ENCODE peak calls at places on chromosomes 4 and X, in five cellular contexts. X, Y, G, W and B are unnamed samples.

GRCh38 chr4:46975144-46975543 is 18.2 kb downstream of the GABRA4 start:
- DNase-seq in Y (no peak), W (no peak), X (no peak), G (no peak), B (no peak)

GRCh38 chrX:49106930-49107329 is 16.6 kb downstream of the GPKOW start:
- DNase-seq in Y (peak), G (peak), W (peak), X (peak), B (peak)

GRCh38 chr4:188246488-188246887 is 107.2 kb downstream of the TRIML1 start:
- DNase-seq in W (no peak), G (peak), Y (no peak), X (no peak), B (no peak)

GRCh38 chr4:127103723-127104122 is 529.0 kb upstream of the INTU start:
- DNase-seq in W (no peak), X (no peak), Y (no peak), G (no peak), B (no peak)

GRCh38 chr4:83043801-83044407 is 8.9 kb downstream of the COPS4 start:
- DNase-seq in W (no peak), G (peak), X (no peak), Y (no peak), B (no peak)

GRCh38 chr4:111854494-111855087 is 290.7 kb upstream of the FAM241A start:
- DNase-seq in X (peak), W (peak), Y (no peak), G (peak), B (peak)

GRCh38 chrX:73916931-73917657 is 354.1 kb downstream of the CHIC1 start:
- DNase-seq in X (no peak), W (no peak), Y (no peak), G (peak), B (no peak)

GRCh38 chrX:110561036-110561435 is 202.4 kb downstream of the RTL9 start:
- DNase-seq in G (no peak), X (no peak), Y (no peak), W (no peak), B (no peak)

GRCh38 chr4:77582716-77583115 is 22.9 kb upstream of the CXCL13 start:
- DNase-seq in W (no peak), Y (no peak), X (no peak), G (no peak), B (no peak)

GRCh38 chrX:120603707-120604358 is at the start of gene MCTS1:
- DNase-seq in Y (peak), W (peak), X (peak), G (peak), B (peak)

GRCh38 chrX:73922856-73923429 is 359.9 kb downstream of the CHIC1 start:
- DNase-seq in X (no peak), Y (no peak), W (no peak), G (peak), B (no peak)

GRCh38 chr4:138576684-138577083 is 334.5 kb upstream of the SLC7A11 start:
- DNase-seq in W (peak), Y (no peak), G (peak), X (peak), B (no peak)

GRCh38 chr4:129193357-129194100 is 97.6 kb downstream of the C4orf33 start:
- DNase-seq in W (no peak), Y (no peak), X (no peak), G (no peak), B (no peak)

GRCh38 chr4:88690355-88690754 is 7.3 kb downstream of the NAP1L5 start:
- DNase-seq in X (no peak), W (no peak), Y (no peak), G (peak), B (no peak)

GRCh38 chrX:101411984-101412383 is 4.0 kb downstream of the HNRNPH2 start:
- DNase-seq in Y (no peak), G (no peak), W (no peak), X (no peak), B (no peak)

GRCh38 chrX:6307156-6307555 is 78.5 kb upstream of the NLGN4X start:
- DNase-seq in W (no peak), Y (no peak), G (no peak), X (no peak), B (no peak)

GRCh38 chrX:54534271-54534670 is 4.3 kb downstream of the GNL3L start:
- DNase-seq in G (no peak), Y (no peak), X (no peak), W (no peak), B (no peak)

GRCh38 chr4:122783301-122784215 is 43.1 kb upstream of the FGF2 start:
- DNase-seq in X (no peak), W (peak), G (peak), Y (no peak), B (peak)

GRCh38 chr4:121991968-121992367 is 40.1 kb upstream of the TRPC3 start:
- DNase-seq in W (no peak), Y (no peak), G (no peak), X (no peak), B (no peak)

GRCh38 chr4:4384837-4385236 is 2.1 kb upstream of the NSG1 start:
- DNase-seq in Y (no peak), G (peak), W (peak), X (peak), B (no peak)

GRCh38 chrX:80556148-80556547 is 135.9 kb downstream of the TENT5D start:
- DNase-seq in G (no peak), Y (no peak), X (no peak), W (no peak), B (no peak)

GRCh38 chrX:80550722-80551121 is 130.5 kb downstream of the TENT5D start:
- DNase-seq in X (peak), W (peak), Y (no peak), G (no peak), B (no peak)
- TF ChIP-seq CTCF in X (peak), W (peak), Y (no peak), G (no peak), B (no peak)

DNA sequence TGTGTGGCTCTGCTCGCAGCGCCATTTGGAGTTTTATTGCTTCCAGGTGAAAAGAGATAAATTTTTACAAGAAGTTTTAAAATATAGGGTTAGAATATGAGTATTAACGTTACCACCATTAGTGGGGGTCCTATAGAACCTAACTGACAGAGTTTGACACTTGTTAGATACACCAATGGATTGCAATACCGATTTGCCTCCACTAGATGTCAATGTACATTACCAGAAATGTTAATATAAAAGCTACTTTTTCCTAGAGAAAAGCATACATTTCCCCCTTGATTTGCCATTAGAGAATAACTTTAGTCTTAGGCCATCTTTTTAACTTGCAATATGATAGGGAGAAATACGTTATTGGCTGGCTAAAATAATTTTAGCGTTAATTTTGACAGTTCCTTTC is 108.4 kb downstream of the LINC00632 start:
- DNase-seq in W (no peak), Y (no peak), G (peak), X (peak), B (no peak)
- H3K4me3 ChIP-seq in W (no peak), Y (no peak), G (no peak), X (no peak), B (no peak)

GRCh38 chr4:76426272-76426671 is 5.3 kb upstream of the CCDC158 start:
- DNase-seq in Y (no peak), X (no peak), W (no peak), G (no peak), B (no peak)
- TF ChIP-seq CTCF in Y (no peak), X (no peak), W (peak), G (peak), B (no peak)

GRCh38 chrX:19627533-19627932 is 112.2 kb upstream of the MAP3K15 start:
- DNase-seq in X (no peak), W (no peak), Y (no peak), G (peak), B (no peak)
- H3K4me3 ChIP-seq in X (no peak), W (no peak), Y (no peak), G (no peak), B (no peak)

GRCh38 chr4:162644346-162644745 is 480.5 kb upstream of the FSTL5 start:
- DNase-seq in W (no peak), X (no peak), Y (no peak), G (no peak), B (no peak)

GRCh38 chr4:162640152-162640551 is 476.4 kb upstream of the FSTL5 start:
- DNase-seq in X (no peak), G (no peak), Y (no peak), W (no peak), B (no peak)

GRCh38 chr4:162650166-162650565 is 486.4 kb upstream of the FSTL5 start:
- DNase-seq in W (no peak), Y (no peak), G (no peak), X (no peak), B (no peak)

DNA sequence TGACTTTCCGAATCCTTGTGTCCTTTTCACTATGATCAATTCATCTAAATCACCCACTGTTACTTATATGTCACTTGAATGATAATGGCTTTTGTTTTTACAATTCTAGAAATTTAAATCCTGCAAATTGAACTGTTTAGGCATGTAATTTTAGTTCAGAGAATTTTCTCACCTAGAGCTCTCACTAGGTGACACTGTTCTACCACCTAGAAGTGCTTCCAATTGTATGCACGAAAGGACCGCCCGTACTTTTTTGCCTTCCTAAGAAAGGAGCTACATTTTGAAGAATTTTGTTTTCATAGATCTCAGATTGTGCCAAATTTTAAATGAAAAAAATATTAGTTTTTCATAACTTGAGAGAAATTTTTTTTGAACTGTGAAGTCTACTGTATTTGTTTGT is 481.6 kb upstream of the FSTL5 start:
- DNase-seq in G (no peak), W (peak), X (no peak), Y (no peak), B (no peak)
- TF ChIP-seq CTCF in G (no peak), W (peak), X (peak), Y (no peak), B (peak)

DNA sequence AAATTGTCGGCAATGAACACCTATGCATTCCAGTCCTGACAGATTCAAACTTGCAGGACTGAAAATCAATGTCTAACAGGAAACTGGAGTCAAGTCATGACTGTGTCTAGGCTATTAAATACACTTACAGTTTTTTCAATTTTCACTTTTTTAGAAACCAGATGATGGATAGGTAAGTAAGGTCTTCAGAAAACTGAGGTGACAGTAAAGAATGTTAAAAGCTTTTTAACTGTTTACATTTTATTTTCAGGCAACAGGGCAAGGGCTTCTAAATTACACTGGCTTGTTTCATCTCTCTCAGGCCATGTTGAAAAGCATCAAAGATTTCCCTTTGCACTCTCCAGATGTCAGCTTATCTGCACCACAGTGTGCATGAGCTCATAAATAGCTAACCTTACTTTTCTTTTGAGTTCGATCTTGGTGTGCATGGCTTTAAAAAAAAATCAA is 65.2 kb downstream of the SEC24D start:
- DNase-seq in Y (no peak), G (peak), X (no peak), W (no peak), B (no peak)
- H3K4me3 ChIP-seq in Y (no peak), G (no peak), X (no peak), W (no peak), B (no peak)